ENCODE peak calls at places on chromosome 1, in ten cellular contexts. G, A, Q, Z, M, D, E, C, N and T are unnamed samples.

GRCh38 chr1:203028067-203028783 is 1.9 kb downstream of the PPFIA4 start:
- DNase-seq in E (no peak), A (no peak), N (no peak), D (no peak), Z (no peak), Q (no peak), M (no peak), C (no peak), G (no peak), T (no peak)

GRCh38 chr1:23958810-23959460 is 693 bp upstream of the PNRC2 start:
- DNase-seq in Z (peak), C (peak), M (peak), D (peak), N (peak), Q (peak), G (peak), A (peak), E (peak), T (peak)

GRCh38 chr1:96364576-96364975 is 357.0 kb upstream of the PTBP2 start:
- DNase-seq in C (no peak), N (no peak), Z (no peak), G (peak), D (no peak), E (no peak), M (no peak), Q (no peak), A (no peak), T (no peak)

GRCh38 chr1:46077669-46078068 is 54.8 kb downstream of the PIK3R3 start:
- DNase-seq in C (no peak), E (no peak), A (no peak), G (peak), N (no peak), Q (peak), M (no peak), D (no peak), Z (no peak), T (no peak)

GRCh38 chr1:30588311-30589073 is 134.9 kb downstream of the MATN1 start:
- DNase-seq in M (no peak), Q (no peak), D (no peak), G (no peak), E (no peak), C (no peak), N (peak), Z (peak), A (no peak), T (no peak)

GRCh38 chr1:45815667-45816458 is 12.5 kb downstream of the MAST2 start:
- DNase-seq in N (no peak), Z (no peak), C (no peak), G (no peak), Q (no peak), A (no peak), E (no peak), D (no peak), M (no peak), T (no peak)

GRCh38 chr1:198811436-198811835 is 172.6 kb downstream of the PTPRC start:
- DNase-seq in C (no peak), M (no peak), A (no peak), N (no peak), Z (no peak), Q (no peak), E (no peak), D (no peak), G (no peak), T (no peak)

GRCh38 chr1:179911812-179912211 is 29.7 kb downstream of the TOR1AIP1 start:
- DNase-seq in Z (no peak), D (no peak), A (no peak), M (no peak), N (no peak), Q (no peak), G (no peak), E (no peak), C (no peak), T (no peak)

GRCh38 chr1:33441088-33441745 is 10.3 kb upstream of the PHC2 start:
- DNase-seq in N (no peak), Q (no peak), M (no peak), A (no peak), E (no peak), G (no peak), Z (no peak), C (no peak), D (no peak), T (no peak)